ENCODE peak calls at places on chromosomes 5 and 9, in eight cellular contexts. One of them, this sample, is unnamed.

GRCh38 chr5:137497396-137498290 is 1.5 kb downstream of the SPOCK1 start:
- DNase-seq in ovary: no peak
- DNase-seq in prostate gland: peak; percentile 9
- DNase-seq in esophagus squamous epithelium: no peak
- DNase-seq in suprapubic skin: no peak
- DNase-seq in stomach: no peak
- DNase-seq in IMR-90: no peak
- DNase-seq in breast epithelium: no peak
- DNase-seq in this sample: no peak

GRCh38 chr5:147404706-147405105 is 105.2 kb downstream of the DPYSL3 start:
- DNase-seq in suprapubic skin: no peak
- DNase-seq in esophagus squamous epithelium: no peak
- DNase-seq in stomach: no peak
- DNase-seq in breast epithelium: no peak
- DNase-seq in IMR-90: no peak
- DNase-seq in ovary: no peak
- DNase-seq in prostate gland: no peak
- DNase-seq in this sample: no peak

GRCh38 chr9:127802576-127803443 is at the start of gene FPGS:
- DNase-seq in suprapubic skin: peak; percentile 96
- DNase-seq in prostate gland: peak; percentile 79
- DNase-seq in stomach: peak; percentile 89
- DNase-seq in IMR-90: peak; percentile 85
- DNase-seq in ovary: peak; percentile 89
- DNase-seq in breast epithelium: peak; percentile 79
- DNase-seq in esophagus squamous epithelium: peak; percentile 51
- DNase-seq in this sample: peak; percentile 98

GRCh38 chr9:100473271-100474081 is 527 bp downstream of the TMEFF1 start:
- DNase-seq in IMR-90: peak; percentile 29
- DNase-seq in stomach: peak; percentile 26
- DNase-seq in breast epithelium: no peak
- DNase-seq in suprapubic skin: no peak
- DNase-seq in esophagus squamous epithelium: no peak
- DNase-seq in ovary: peak; percentile 21
- DNase-seq in prostate gland: no peak
- DNase-seq in this sample: no peak

GRCh38 chr9:34465468-34465867 is 6.9 kb downstream of the DNAI1 start:
- DNase-seq in esophagus squamous epithelium: no peak
- DNase-seq in prostate gland: no peak
- DNase-seq in suprapubic skin: no peak
- DNase-seq in breast epithelium: no peak
- DNase-seq in stomach: no peak
- DNase-seq in ovary: no peak
- DNase-seq in IMR-90: no peak
- DNase-seq in this sample: no peak

GRCh38 chr5:145801195-145801594 is 33.9 kb downstream of the PRELID2 start:
- DNase-seq in breast epithelium: no peak
- DNase-seq in suprapubic skin: no peak
- DNase-seq in IMR-90: no peak
- DNase-seq in prostate gland: no peak
- DNase-seq in esophagus squamous epithelium: no peak
- DNase-seq in ovary: no peak
- DNase-seq in stomach: no peak
- DNase-seq in this sample: no peak

GRCh38 chr5:4216142-4216541 is 620.5 kb downstream of the IRX1 start:
- DNase-seq in prostate gland: no peak
- DNase-seq in suprapubic skin: no peak
- DNase-seq in IMR-90: no peak
- DNase-seq in ovary: no peak
- DNase-seq in stomach: no peak
- DNase-seq in breast epithelium: no peak
- DNase-seq in esophagus squamous epithelium: no peak
- DNase-seq in this sample: no peak

GRCh38 chr5:77356740-77357139 is 135.4 kb downstream of the WDR41 start:
- DNase-seq in ovary: no peak
- DNase-seq in suprapubic skin: no peak
- DNase-seq in prostate gland: no peak
- DNase-seq in esophagus squamous epithelium: no peak
- DNase-seq in IMR-90: peak; percentile 65
- DNase-seq in stomach: no peak
- DNase-seq in breast epithelium: no peak
- DNase-seq in this sample: no peak

GRCh38 chr5:57911466-57911865 is 428.9 kb upstream of the ACTBL2 start:
- DNase-seq in stomach: no peak
- DNase-seq in ovary: no peak
- DNase-seq in suprapubic skin: no peak
- DNase-seq in IMR-90: peak; percentile 21
- DNase-seq in prostate gland: no peak
- DNase-seq in esophagus squamous epithelium: no peak
- DNase-seq in breast epithelium: no peak
- DNase-seq in this sample: no peak

GRCh38 chr5:90853759-90854515 is 295.3 kb downstream of the ADGRV1 start:
- DNase-seq in breast epithelium: no peak
- DNase-seq in ovary: no peak
- DNase-seq in esophagus squamous epithelium: no peak
- DNase-seq in stomach: no peak
- DNase-seq in IMR-90: no peak
- DNase-seq in prostate gland: no peak
- DNase-seq in suprapubic skin: no peak
- DNase-seq in this sample: no peak

GRCh38 chr5:10545084-10545483 is 18.8 kb upstream of the ANKRD33B start:
- DNase-seq in breast epithelium: no peak
- DNase-seq in stomach: no peak
- DNase-seq in suprapubic skin: no peak
- DNase-seq in ovary: no peak
- DNase-seq in prostate gland: no peak
- DNase-seq in esophagus squamous epithelium: no peak
- DNase-seq in IMR-90: no peak
- DNase-seq in this sample: no peak

GRCh38 chr5:95959964-95960801 is 1.5 kb downstream of the ELL2 start:
- DNase-seq in stomach: no peak
- DNase-seq in esophagus squamous epithelium: no peak
- DNase-seq in ovary: no peak
- DNase-seq in breast epithelium: no peak
- DNase-seq in prostate gland: no peak
- DNase-seq in IMR-90: peak; percentile 34
- DNase-seq in suprapubic skin: no peak
- DNase-seq in this sample: peak; percentile 85

DNA sequence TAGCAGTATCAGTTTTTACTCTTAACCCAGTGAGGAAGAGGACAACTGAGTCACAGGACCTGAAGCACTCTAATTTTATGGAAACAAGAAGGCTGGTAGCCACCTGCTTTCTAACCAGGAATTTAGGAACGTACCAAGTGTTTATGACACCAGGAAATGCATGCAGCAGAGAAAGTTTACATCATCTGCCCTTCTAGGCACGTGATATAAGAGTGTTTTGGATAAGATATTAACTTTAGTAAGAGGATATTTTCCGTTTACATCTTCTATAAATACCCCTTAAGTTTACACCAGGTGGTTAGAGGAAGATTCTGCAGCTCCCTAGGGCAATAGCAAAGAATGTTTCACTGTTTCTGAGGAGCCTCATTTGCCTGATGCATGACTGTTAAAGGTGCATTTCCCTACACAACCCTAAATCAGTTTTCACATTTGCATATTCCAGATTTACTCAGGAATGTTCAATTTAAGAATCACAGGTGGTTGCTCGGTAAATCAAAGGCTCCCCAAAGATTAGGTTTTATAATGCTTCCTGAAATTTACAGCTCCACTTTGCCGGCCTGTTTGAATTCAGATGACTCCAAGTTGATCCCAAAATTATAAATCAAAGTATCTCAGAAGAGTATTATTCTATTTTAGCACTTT is 1.8 kb downstream of the TSC1 start:
- DNase-seq in breast epithelium: no peak
- DNase-seq in stomach: no peak
- DNase-seq in IMR-90: peak; percentile 69
- DNase-seq in suprapubic skin: no peak
- DNase-seq in esophagus squamous epithelium: no peak
- DNase-seq in ovary: no peak
- DNase-seq in prostate gland: no peak
- DNase-seq in this sample: no peak
- H3K4me3 ChIP-seq in breast epithelium: no peak overlapping the region
- H3K4me3 ChIP-seq in stomach: no peak overlapping the region
- H3K4me3 ChIP-seq in IMR-90: peak overlapping the region; percentile 13
- H3K4me3 ChIP-seq in suprapubic skin: peak overlapping the region; percentile 100
- H3K4me3 ChIP-seq in esophagus squamous epithelium: no peak overlapping the region
- H3K4me3 ChIP-seq in ovary: no peak overlapping the region
- H3K4me3 ChIP-seq in prostate gland: no peak overlapping the region
- H3K4me3 ChIP-seq in this sample: no peak overlapping the region

GRCh38 chr9:19087601-19088000 is 15.1 kb downstream of the HAUS6 start:
- DNase-seq in suprapubic skin: no peak
- DNase-seq in stomach: no peak
- DNase-seq in IMR-90: peak; percentile 59
- DNase-seq in esophagus squamous epithelium: no peak
- DNase-seq in prostate gland: no peak
- DNase-seq in ovary: peak; percentile 47
- DNase-seq in breast epithelium: no peak
- DNase-seq in this sample: no peak

GRCh38 chr9:19085295-19085694 is 17.4 kb downstream of the HAUS6 start:
- DNase-seq in esophagus squamous epithelium: no peak
- DNase-seq in IMR-90: no peak
- DNase-seq in suprapubic skin: no peak
- DNase-seq in prostate gland: no peak
- DNase-seq in breast epithelium: no peak
- DNase-seq in ovary: no peak
- DNase-seq in stomach: no peak
- DNase-seq in this sample: no peak
- TF ChIP-seq CTCF in esophagus squamous epithelium: no peak
- TF ChIP-seq CTCF in IMR-90: peak; percentile 19
- TF ChIP-seq CTCF in suprapubic skin: peak; percentile 24
- TF ChIP-seq CTCF in prostate gland: peak; percentile 45
- TF ChIP-seq CTCF in breast epithelium: no peak
- TF ChIP-seq CTCF in ovary: no peak
- TF ChIP-seq CTCF in stomach: no peak
- TF ChIP-seq CTCF in this sample: no peak

DNA sequence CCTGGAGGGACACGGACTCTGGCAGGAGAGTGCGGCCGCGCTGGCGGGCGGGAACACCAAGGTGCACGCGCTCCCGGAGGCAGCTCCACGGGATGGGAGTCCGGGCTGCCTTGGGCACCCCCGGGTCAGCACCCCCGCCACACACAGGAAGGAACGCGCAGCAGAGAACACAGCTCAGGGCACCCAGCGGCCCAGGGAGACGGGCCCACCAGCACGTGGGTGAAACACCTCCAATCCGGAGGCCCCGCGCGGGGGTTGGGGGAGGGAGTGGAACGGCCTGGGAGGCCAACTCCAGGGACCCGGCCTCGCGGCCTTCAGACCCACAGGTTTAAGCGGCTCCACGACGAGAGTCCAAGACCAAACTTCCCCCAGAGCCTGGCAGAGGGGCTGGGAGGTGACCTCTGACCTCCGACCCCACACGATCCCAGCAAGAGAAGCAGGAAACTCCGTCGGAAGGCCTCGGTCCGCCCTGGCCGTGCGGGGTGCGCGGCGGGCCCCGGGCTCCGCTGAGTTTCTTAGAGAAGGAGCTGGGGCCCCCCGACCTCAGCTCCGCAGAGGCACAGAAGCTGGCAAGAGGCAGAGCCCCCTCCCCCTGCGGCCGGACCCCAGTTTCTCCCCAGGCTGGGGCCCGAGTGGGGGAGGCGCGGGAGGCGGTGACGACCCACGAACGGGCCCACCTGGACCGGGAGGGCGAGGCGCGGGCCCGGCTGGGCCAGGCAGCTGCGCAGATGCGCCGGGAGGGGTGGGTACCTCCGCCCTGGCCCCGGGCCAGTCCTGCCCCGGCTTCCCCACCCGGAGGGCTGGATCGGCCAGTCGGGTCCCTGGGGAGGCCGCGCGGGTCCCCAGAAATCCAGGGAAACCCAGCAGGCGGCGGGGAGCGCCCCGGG is 851 bp downstream of the NACC2 start:
- DNase-seq in ovary: peak; percentile 82
- DNase-seq in esophagus squamous epithelium: no peak
- DNase-seq in stomach: peak; percentile 69
- DNase-seq in IMR-90: peak; percentile 31
- DNase-seq in breast epithelium: peak; percentile 71
- DNase-seq in prostate gland: peak; percentile 41
- DNase-seq in suprapubic skin: no peak
- DNase-seq in this sample: no peak
- TF ChIP-seq POLR2A in ovary: peak; percentile 37
- TF ChIP-seq POLR2A in esophagus squamous epithelium: no peak
- TF ChIP-seq POLR2A in stomach: no peak
- TF ChIP-seq POLR2A in IMR-90: no peak
- TF ChIP-seq POLR2A in breast epithelium: no peak
- TF ChIP-seq POLR2A in prostate gland: no peak
- TF ChIP-seq POLR2A in suprapubic skin: peak; percentile 24
- TF ChIP-seq POLR2A in this sample: no peak

DNA sequence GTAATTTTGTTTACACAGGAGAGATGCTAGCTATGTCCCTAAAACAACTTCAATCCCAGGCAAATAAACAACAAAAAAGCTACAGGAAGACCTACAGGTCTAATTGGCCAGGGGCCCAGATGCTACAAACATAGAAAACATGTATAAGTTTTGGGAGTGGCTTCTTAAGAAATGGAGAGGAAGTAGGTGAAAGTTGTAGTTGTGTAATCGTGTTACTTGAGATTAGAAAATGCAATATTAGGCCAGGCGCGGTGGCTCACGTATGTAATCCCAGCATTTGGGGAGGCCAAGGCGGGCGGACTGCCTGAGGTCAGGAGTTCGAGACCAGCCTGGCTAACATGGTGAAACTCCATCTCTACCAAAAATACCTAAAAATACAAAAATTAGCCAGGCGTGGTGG is 69.2 kb downstream of the SERINC5 start:
- DNase-seq in ovary: peak; percentile 22
- DNase-seq in prostate gland: no peak
- DNase-seq in esophagus squamous epithelium: no peak
- DNase-seq in suprapubic skin: no peak
- DNase-seq in stomach: peak; percentile 78
- DNase-seq in IMR-90: no peak
- DNase-seq in breast epithelium: no peak
- DNase-seq in this sample: peak; percentile 33
- H3K4me3 ChIP-seq in ovary: no peak overlapping the region
- H3K4me3 ChIP-seq in prostate gland: no peak overlapping the region
- H3K4me3 ChIP-seq in esophagus squamous epithelium: no peak overlapping the region
- H3K4me3 ChIP-seq in suprapubic skin: no peak overlapping the region
- H3K4me3 ChIP-seq in stomach: no peak overlapping the region
- H3K4me3 ChIP-seq in IMR-90: no peak overlapping the region
- H3K4me3 ChIP-seq in breast epithelium: no peak overlapping the region
- H3K4me3 ChIP-seq in this sample: no peak overlapping the region